ENCODE peak calls at places on chromosomes 1 and 21, in eight cellular contexts. X, S, K, O, Z, C, T and Q are unnamed samples.

GRCh38 chr1:60916926-60917325 is 165.4 kb upstream of the NFIA start:
- DNase-seq in X (no peak), S (no peak), K (no peak), O (no peak), Z (no peak), C (no peak), T (no peak), Q (no peak)

GRCh38 chr1:21302747-21303715 is 12.8 kb upstream of the ECE1 start:
- DNase-seq in X (no peak), S (peak), K (no peak), O (no peak), Z (peak), C (no peak), T (no peak), Q (peak)

GRCh38 chr1:213852107-213852506 is 135.7 kb upstream of the PROX1 start:
- DNase-seq in X (no peak), S (no peak), K (no peak), O (no peak), Z (no peak), C (no peak), T (no peak), Q (no peak)

GRCh38 chr1:245313581-245313980 is 158.8 kb downstream of the KIF26B start:
- DNase-seq in X (no peak), S (no peak), K (no peak), O (no peak), Z (no peak), C (no peak), T (no peak), Q (no peak)

GRCh38 chr1:52127181-52128175 is 14.4 kb upstream of the ZFYVE9 start:
- DNase-seq in X (peak), S (peak), K (peak), O (no peak), Z (peak), C (no peak), T (no peak), Q (peak)

GRCh38 chr1:12180315-12180714 is 13.5 kb downstream of the TNFRSF1B start:
- DNase-seq in X (no peak), S (no peak), K (no peak), O (no peak), Z (no peak), C (peak), T (peak), Q (peak)

GRCh38 chr1:100290291-100290690 is 24.3 kb downstream of the RTCA start:
- DNase-seq in X (no peak), S (no peak), K (no peak), O (no peak), Z (no peak), C (no peak), T (no peak), Q (peak)

GRCh38 chr1:55033215-55033614 is 6.1 kb upstream of the PCSK9 start:
- DNase-seq in X (no peak), S (no peak), K (no peak), O (no peak), Z (no peak), C (no peak), T (no peak), Q (no peak)

GRCh38 chr1:6385673-6386191 is 7.8 kb downstream of the ACOT7 start:
- DNase-seq in X (peak), S (peak), K (peak), O (no peak), Z (peak), C (no peak), T (peak), Q (peak)

GRCh38 chr1:241475688-241476087 is 43.9 kb downstream of the FH start:
- DNase-seq in X (no peak), S (peak), K (no peak), O (no peak), Z (peak), C (no peak), T (no peak), Q (no peak)

GRCh38 chr1:160800645-160801408 is 4.9 kb downstream of the LY9 start:
- DNase-seq in X (no peak), S (no peak), K (no peak), O (no peak), Z (no peak), C (no peak), T (no peak), Q (no peak)

GRCh38 chr21:41358193-41359166 is 3.3 kb upstream of the MX2 start:
- DNase-seq in X (no peak), S (no peak), K (no peak), O (no peak), Z (no peak), C (no peak), T (no peak), Q (no peak)

GRCh38 chr1:60949154-60949825 is 133.1 kb upstream of the NFIA start:
- DNase-seq in X (peak), S (no peak), K (no peak), O (no peak), Z (no peak), C (no peak), T (no peak), Q (no peak)

GRCh38 chr1:164768045-164768402 is 209.0 kb downstream of the PBX1 start:
- DNase-seq in X (no peak), S (peak), K (no peak), O (no peak), Z (peak), C (no peak), T (no peak), Q (peak)

GRCh38 chr1:33607444-33608005 is 135.1 kb downstream of the ZSCAN20 start:
- DNase-seq in X (no peak), S (no peak), K (no peak), O (no peak), Z (no peak), C (no peak), T (no peak), Q (no peak)

GRCh38 chr1:9317591-9318331 is 25.1 kb downstream of the SPSB1 start:
- DNase-seq in X (no peak), S (peak), K (no peak), O (no peak), Z (peak), C (no peak), T (peak), Q (peak)

GRCh38 chr21:30044447-30045064 is 104.8 kb upstream of the GRIK1 start:
- DNase-seq in X (peak), S (peak), K (no peak), O (no peak), Z (peak), C (no peak), T (no peak), Q (peak)

GRCh38 chr1:112689196-112689841 is 14.9 kb downstream of the MOV10 start:
- DNase-seq in X (no peak), S (no peak), K (no peak), O (no peak), Z (no peak), C (peak), T (no peak), Q (no peak)

GRCh38 chr1:78104322-78104721 is 58.6 kb downstream of the GIPC2 start:
- DNase-seq in X (no peak), S (no peak), K (no peak), O (no peak), Z (peak), C (no peak), T (no peak), Q (no peak)

GRCh38 chr1:30695481-30695880 is 27.9 kb downstream of the MATN1 start:
- DNase-seq in X (no peak), S (no peak), K (no peak), O (no peak), Z (no peak), C (no peak), T (no peak), Q (peak)

GRCh38 chr1:192575499-192576189 is at the start of gene RGS1:
- DNase-seq in X (no peak), S (no peak), K (no peak), O (peak), Z (no peak), C (no peak), T (peak), Q (no peak)

GRCh38 chr1:31181515-31182343 is 58.0 kb downstream of the NKAIN1 start:
- DNase-seq in X (peak), S (peak), K (peak), O (peak), Z (no peak), C (no peak), T (peak), Q (peak)

GRCh38 chr1:67647036-67647798 is 37.8 kb upstream of the GADD45A start:
- DNase-seq in X (no peak), S (peak), K (no peak), O (no peak), Z (peak), C (no peak), T (no peak), Q (peak)

GRCh38 chr1:179247923-179248322 is 18.4 kb upstream of the ABL2 start:
- DNase-seq in X (no peak), S (no peak), K (no peak), O (no peak), Z (no peak), C (no peak), T (no peak), Q (no peak)

GRCh38 chr1:36223373-36223995 is 759 bp upstream of the THRAP3 start:
- DNase-seq in X (no peak), S (peak), K (peak), O (peak), Z (peak), C (no peak), T (no peak), Q (peak)

GRCh38 chr1:32639489-32640075 is 10.8 kb downstream of the ZBTB8OS start:
- DNase-seq in X (no peak), S (no peak), K (no peak), O (no peak), Z (peak), C (no peak), T (no peak), Q (peak)

GRCh38 chr1:207259391-207259790 is 62.1 kb upstream of the CD55 start:
- DNase-seq in X (no peak), S (peak), K (no peak), O (no peak), Z (peak), C (no peak), T (no peak), Q (peak)

GRCh38 chr21:27586326-27586725 is 619.4 kb upstream of the ADAMTS5 start:
- DNase-seq in X (no peak), S (no peak), K (no peak), O (no peak), Z (no peak), C (no peak), T (no peak), Q (no peak)

GRCh38 chr1:215279682-215280081 is 197.1 kb downstream of the KCNK2 start:
- DNase-seq in X (no peak), S (peak), K (no peak), O (no peak), Z (no peak), C (no peak), T (no peak), Q (no peak)

GRCh38 chr1:222950892-222951291 is 136.1 kb downstream of the DISP1 start:
- DNase-seq in X (no peak), S (peak), K (no peak), O (no peak), Z (peak), C (no peak), T (no peak), Q (no peak)